ENCODE peak calls at places on chromosomes 2 and 18, in ten cellular contexts. L is naive B cell; A is mesothelial cell of epicardium; Q is HS-5; E is glutamatergic neuron; F is HFF-Myc; H is activated naive CD4-positive, alpha-beta T cell treated with anti-CD3 and anti-CD28 coated beads for 36 hours; O is NCI-H524; P is ureter; D is epithelial cell of esophagus. X is an unnamed sample.

GRCh38 chr2:195486987-195487644 is 169.9 kb upstream of the SLC39A10 start:
- DNase-seq in L (no peak), A (no peak), Q (peak; percentile 84), E (no peak), F (no peak), H (peak; percentile 34), O (peak; percentile 81), P (no peak), D (peak; percentile 58), X (no peak)

GRCh38 chr2:240595381-240596079 is 9.0 kb downstream of the CAPN10 start:
- DNase-seq in L (no peak), A (peak; percentile 14), Q (no peak), E (peak; percentile 80), F (no peak), H (peak; percentile 53), O (peak; percentile 9), P (no peak), D (peak; percentile 37), X (no peak)

GRCh38 chr2:169715379-169716228 is 18.0 kb upstream of the KLHL23 start:
- DNase-seq in L (no peak), A (no peak), Q (no peak), E (no peak), F (no peak), H (no peak), O (no peak), P (no peak), D (no peak), X (no peak)

GRCh38 chr18:3529597-3529996 is 79.6 kb downstream of the TGIF1 start:
- DNase-seq in L (no peak), A (no peak), Q (no peak), E (no peak), F (no peak), H (no peak), O (peak; percentile 84), P (no peak), D (no peak), X (no peak)

GRCh38 chr2:176174850-176175728 is 13.4 kb upstream of the HOXD1 start:
- DNase-seq in L (no peak), A (no peak), Q (no peak), E (peak; percentile 67), F (no peak), H (no peak), O (peak; percentile 69), P (no peak), D (no peak), X (no peak)

GRCh38 chr18:45852631-45853030 is 27.2 kb downstream of the SIGLEC15 start:
- DNase-seq in L (no peak), A (no peak), Q (no peak), E (no peak), F (no peak), H (no peak), O (no peak), P (no peak), D (no peak), X (no peak)

GRCh38 chr2:207048421-207048820 is 109.1 kb downstream of the CPO start:
- DNase-seq in L (no peak), A (no peak), Q (no peak), E (no peak), F (no peak), H (no peak), O (no peak), P (no peak), D (no peak), X (no peak)

GRCh38 chr18:67600181-67600631 is 83.7 kb upstream of the DSEL start:
- DNase-seq in L (no peak), A (no peak), Q (peak; percentile 38), E (peak; percentile 27), F (peak; percentile 30), H (no peak), O (peak; percentile 75), P (no peak), D (peak; percentile 74), X (no peak)

GRCh38 chr2:68253211-68254068 is 1.1 kb upstream of the PPP3R1 start:
- DNase-seq in L (peak; percentile 24), A (no peak), Q (no peak), E (no peak), F (no peak), H (peak; percentile 43), O (peak; percentile 20), P (no peak), D (peak; percentile 30), X (no peak)

GRCh38 chr2:124815386-124815785 is 790.3 kb downstream of the CNTNAP5 start:
- DNase-seq in L (no peak), A (no peak), Q (no peak), E (no peak), F (no peak), H (no peak), O (no peak), P (no peak), D (no peak), X (no peak)

GRCh38 chr2:53739057-53739456 is 28.5 kb upstream of the CHAC2 start:
- DNase-seq in L (no peak), A (no peak), Q (no peak), E (no peak), F (no peak), H (no peak), O (no peak), P (no peak), D (no peak), X (no peak)

GRCh38 chr2:240146141-240146561 is 5.7 kb upstream of the OTOS start:
- DNase-seq in L (no peak), A (no peak), Q (no peak), E (no peak), F (no peak), H (no peak), O (peak; percentile 48), P (no peak), D (no peak), X (no peak)

GRCh38 chr18:51342815-51343214 is 145.3 kb upstream of the MEX3C start:
- DNase-seq in L (no peak), A (no peak), Q (no peak), E (no peak), F (peak; percentile 10), H (peak; percentile 54), O (no peak), P (no peak), D (peak; percentile 89), X (no peak)

GRCh38 chr2:234635284-234635683 is 138.4 kb upstream of the ARL4C start:
- DNase-seq in L (no peak), A (no peak), Q (no peak), E (no peak), F (no peak), H (no peak), O (no peak), P (no peak), D (no peak), X (no peak)

GRCh38 chr2:201638331-201638730 is 5.0 kb downstream of the TMEM237 start:
- DNase-seq in L (no peak), A (no peak), Q (no peak), E (no peak), F (no peak), H (no peak), O (no peak), P (no peak), D (no peak), X (no peak)

GRCh38 chr2:11940121-11940743 is 193.8 kb downstream of the LPIN1 start:
- DNase-seq in L (no peak), A (no peak), Q (no peak), E (no peak), F (no peak), H (no peak), O (no peak), P (no peak), D (no peak), X (no peak)